ENCODE peak calls at places on chromosomes 4 and X, in eight cellular contexts. Z is pancreas, P is endodermal cell, M is thyroid gland, L is ovary, F is dorsolateral prefrontal cortex, C is ascending aorta, G is foreskin fibroblast. V is an unnamed sample.

GRCh38 chr4:32216502-32216901 is 1496.3 kb downstream of the PCDH7 start:
- DNase-seq in Z (no peak), P (no peak), M (no peak), L (no peak), F (no peak), C (no peak), G (no peak), V (no peak)

GRCh38 chrX:95076449-95076848 is 1402.4 kb downstream of the FAM133A start:
- DNase-seq in Z (no peak), P (peak), M (no peak), L (no peak), F (no peak), C (no peak), G (no peak), V (peak)

GRCh38 chrX:84339507-84340364 is 151.7 kb upstream of the RPS6KA6 start:
- DNase-seq in Z (no peak), P (no peak), M (no peak), L (no peak), F (no peak), C (no peak), G (no peak), V (peak)

GRCh38 chrX:71911731-71912050 is 1.0 kb downstream of the NHSL2 start:
- DNase-seq in Z (no peak), P (no peak), M (peak), L (no peak), F (no peak), C (no peak), G (no peak), V (no peak)

GRCh38 chr4:122914938-122915337 is 7.5 kb downstream of the NUDT6 start:
- DNase-seq in Z (no peak), P (no peak), M (no peak), L (no peak), F (no peak), C (no peak), G (peak), V (no peak)

GRCh38 chrX:40090050-40090804 is 7.5 kb downstream of the BCOR start:
- DNase-seq in Z (peak), P (peak), M (peak), L (peak), F (no peak), C (no peak), G (no peak), V (no peak)

GRCh38 chr4:180103794-180104193 is 2139.4 kb upstream of the TENM3 start:
- DNase-seq in Z (no peak), P (no peak), M (no peak), L (no peak), F (no peak), C (no peak), G (no peak), V (no peak)

GRCh38 chr4:22488136-22488535 is 27.7 kb downstream of the ADGRA3 start:
- DNase-seq in Z (no peak), P (no peak), M (no peak), L (no peak), F (no peak), C (no peak), G (no peak), V (no peak)

GRCh38 chrX:53093177-53093655 is 726 bp upstream of the KANTR start:
- DNase-seq in Z (peak), P (peak), M (peak), L (peak), F (peak), C (peak), G (peak), V (peak)

GRCh38 chr4:120692964-120693363 is 229.6 kb downstream of the PRDM5 start:
- DNase-seq in Z (no peak), P (no peak), M (no peak), L (no peak), F (no peak), C (no peak), G (peak), V (peak)

GRCh38 chrX:2464677-2465166 is 36.1 kb downstream of the DHRSX start:
- DNase-seq in Z (no peak), P (peak), M (no peak), L (no peak), F (no peak), C (no peak), G (no peak), V (no peak)

GRCh38 chrX:87045352-87045751 is 472.2 kb upstream of the KLHL4 start:
- DNase-seq in Z (no peak), P (no peak), M (no peak), L (no peak), F (no peak), C (no peak), G (no peak), V (no peak)

GRCh38 chrX:150038977-150039599 is 100.8 kb upstream of the EOLA2 start:
- DNase-seq in Z (no peak), P (no peak), M (no peak), L (no peak), F (no peak), C (no peak), G (no peak), V (no peak)

GRCh38 chr4:100008048-100008447 is 58.0 kb upstream of the H2AZ1 start:
- DNase-seq in Z (no peak), P (no peak), M (no peak), L (no peak), F (no peak), C (no peak), G (peak), V (peak)

GRCh38 chrX:100410083-100410590 is at the start of gene PCDH19:
- DNase-seq in Z (peak), P (peak), M (peak), L (peak), F (peak), C (no peak), G (peak), V (peak)

GRCh38 chr4:931194-931959 is 739 bp downstream of the GAK start:
- DNase-seq in Z (peak), P (no peak), M (peak), L (no peak), F (no peak), C (no peak), G (peak), V (peak)

DNA sequence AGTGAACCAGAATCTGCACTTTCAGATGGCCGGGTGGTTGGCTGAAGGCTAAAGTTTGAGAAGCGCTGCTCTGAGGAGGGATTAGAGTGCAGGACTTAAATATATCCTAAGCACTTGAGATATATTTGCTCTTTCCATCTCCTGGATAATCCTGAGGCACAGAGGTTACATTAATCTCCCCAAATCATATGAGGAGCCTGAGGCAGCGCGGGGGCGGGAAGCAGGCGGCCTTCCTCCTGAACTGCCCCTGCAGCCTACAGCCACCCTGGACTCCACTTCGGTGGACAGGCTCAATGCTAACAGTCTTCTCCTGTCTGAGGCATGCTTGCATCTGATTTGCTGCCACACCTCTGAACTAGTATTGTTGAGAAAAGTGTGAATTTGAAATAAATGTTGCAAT is 72.5 kb downstream of the AFAP1 start:
- DNase-seq in Z (no peak), P (peak), M (no peak), L (no peak), F (no peak), C (no peak), G (no peak), V (no peak)
- TF ChIP-seq CTCF in Z (no peak), P (no peak), M (no peak), L (no peak), F (no peak), C (no peak), G (no peak), V (no peak)

GRCh38 chr4:156576946-156577345 is 394.7 kb downstream of the PDGFC start:
- DNase-seq in Z (no peak), P (no peak), M (no peak), L (no peak), F (no peak), C (no peak), G (no peak), V (no peak)

GRCh38 chr4:156578713-156579112 is 392.9 kb downstream of the PDGFC start:
- DNase-seq in Z (no peak), P (no peak), M (no peak), L (no peak), F (no peak), C (no peak), G (no peak), V (no peak)

GRCh38 chr4:156578005-156578404 is 393.6 kb downstream of the PDGFC start:
- DNase-seq in Z (no peak), P (no peak), M (no peak), L (no peak), F (no peak), C (no peak), G (no peak), V (no peak)

GRCh38 chr4:156571146-156571545 is 400.5 kb downstream of the PDGFC start:
- DNase-seq in Z (no peak), P (no peak), M (no peak), L (no peak), F (no peak), C (no peak), G (no peak), V (no peak)

DNA sequence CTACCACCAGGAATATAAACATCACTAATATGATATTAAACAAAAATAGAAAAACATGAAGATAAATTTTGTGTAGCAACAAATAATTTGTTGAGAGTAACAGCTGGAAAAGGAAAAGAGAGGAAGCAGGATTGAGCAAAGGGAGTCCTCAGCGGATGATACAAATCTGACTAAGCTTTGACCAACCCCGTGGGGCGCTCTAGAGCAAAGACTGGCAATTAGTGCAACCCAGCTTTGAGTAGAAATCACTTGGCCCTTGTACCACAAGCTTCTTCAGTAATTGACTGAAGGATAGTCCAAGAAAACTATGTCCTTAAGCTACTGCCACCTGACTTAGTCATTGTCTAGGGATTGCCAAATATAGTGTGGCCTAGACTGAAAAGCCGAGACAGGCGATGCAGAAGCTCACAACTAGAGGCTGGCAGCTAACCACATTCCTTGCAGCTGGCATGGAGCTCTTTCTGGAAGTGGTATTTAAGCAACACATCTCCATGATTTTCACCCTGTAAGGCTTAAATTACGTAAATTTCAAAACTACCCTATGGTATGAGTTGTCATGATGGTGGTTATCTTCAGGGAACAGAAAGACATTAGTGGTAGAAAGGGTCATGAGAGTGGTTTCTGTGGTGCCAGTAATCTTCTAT is 396.0 kb downstream of the PDGFC start:
- DNase-seq in Z (no peak), P (peak), M (no peak), L (no peak), F (no peak), C (no peak), G (no peak), V (peak)
- TF ChIP-seq CTCF in Z (no peak), P (peak), M (no peak), L (no peak), F (no peak), C (no peak), G (no peak), V (peak)

GRCh38 chr4:81736324-81736723 is 264.6 kb upstream of the RASGEF1B start:
- DNase-seq in Z (no peak), P (peak), M (no peak), L (no peak), F (no peak), C (no peak), G (no peak), V (no peak)
- TF ChIP-seq CTCF in Z (no peak), P (peak), M (no peak), L (no peak), F (no peak), C (no peak), G (no peak), V (no peak)

GRCh38 chr4:105453550-105454201 is 20.2 kb downstream of the PPA2 start:
- DNase-seq in Z (no peak), P (peak), M (no peak), L (no peak), F (no peak), C (no peak), G (no peak), V (no peak)
- TF ChIP-seq CTCF in Z (no peak), P (peak), M (no peak), L (no peak), F (no peak), C (no peak), G (no peak), V (no peak)

GRCh38 chrX:111823703-111824102 is 52.3 kb upstream of the TRPC5OS start:
- DNase-seq in Z (no peak), P (no peak), M (no peak), L (no peak), F (no peak), C (no peak), G (no peak), V (no peak)

GRCh38 chrX:111822191-111822590 is 53.8 kb upstream of the TRPC5OS start:
- DNase-seq in Z (no peak), P (no peak), M (no peak), L (no peak), F (no peak), C (no peak), G (no peak), V (no peak)

DNA sequence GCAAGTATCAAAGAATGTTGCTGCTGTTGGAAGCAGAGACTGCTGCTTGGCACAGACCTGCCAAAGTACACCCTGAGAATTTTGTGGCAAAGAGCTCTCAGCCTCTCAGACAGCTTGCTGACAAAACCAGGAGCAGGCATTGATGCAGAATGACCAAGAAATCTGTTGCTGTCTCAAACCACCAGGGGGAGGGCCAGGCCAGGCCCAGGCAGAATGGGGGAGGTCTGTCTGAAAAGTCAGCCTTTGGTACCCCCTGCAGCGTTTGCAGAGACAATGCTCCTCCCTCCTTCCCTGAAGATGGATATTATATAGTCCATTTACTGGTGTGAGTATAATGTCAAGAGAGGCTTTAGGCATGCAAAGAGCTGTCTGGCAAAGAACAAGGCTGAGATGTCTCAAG is 52.9 kb upstream of the TRPC5OS start:
- DNase-seq in Z (no peak), P (peak), M (peak), L (no peak), F (no peak), C (no peak), G (no peak), V (peak)
- TF ChIP-seq CTCF in Z (peak), P (peak), M (peak), L (no peak), F (peak), C (no peak), G (no peak), V (peak)

GRCh38 chr4:128299848-128300247 is 12.2 kb upstream of the PGRMC2 start:
- DNase-seq in Z (no peak), P (no peak), M (no peak), L (no peak), F (no peak), C (no peak), G (no peak), V (no peak)

GRCh38 chr4:128295255-128295654 is 7.6 kb upstream of the PGRMC2 start:
- DNase-seq in Z (no peak), P (peak), M (no peak), L (no peak), F (no peak), C (no peak), G (no peak), V (no peak)

GRCh38 chr4:128301979-128302378 is 14.4 kb upstream of the PGRMC2 start:
- DNase-seq in Z (no peak), P (no peak), M (no peak), L (no peak), F (no peak), C (no peak), G (no peak), V (no peak)

GRCh38 chr4:128298129-128298758 is 10.6 kb upstream of the PGRMC2 start:
- DNase-seq in Z (no peak), P (no peak), M (no peak), L (no peak), F (no peak), C (no peak), G (no peak), V (no peak)

GRCh38 chr4:128298852-128299251 is 11.2 kb upstream of the PGRMC2 start:
- DNase-seq in Z (no peak), P (no peak), M (no peak), L (no peak), F (no peak), C (no peak), G (no peak), V (no peak)
- TF ChIP-seq CTCF in Z (no peak), P (peak), M (no peak), L (no peak), F (no peak), C (no peak), G (no peak), V (no peak)

DNA sequence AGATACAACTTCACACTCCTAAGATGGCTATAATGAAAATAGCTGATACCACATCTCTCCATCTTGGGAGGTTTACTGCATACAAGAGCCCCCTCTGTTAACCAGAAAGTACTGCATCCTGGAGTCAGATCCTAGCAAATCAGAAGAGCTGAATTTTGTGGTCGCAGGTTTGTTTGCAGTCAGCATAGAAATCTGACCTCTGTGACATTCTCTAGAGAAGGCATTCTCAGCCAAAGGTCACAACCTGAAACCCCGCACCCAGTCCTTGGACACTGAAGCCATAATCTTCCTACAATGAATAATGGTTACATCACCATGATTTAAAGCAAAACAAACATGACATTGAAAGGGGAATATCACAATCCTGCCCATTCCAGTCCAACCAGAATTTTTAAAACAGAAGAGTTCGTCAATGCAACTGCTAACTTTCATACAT is 17.7 kb downstream of the HS6ST2 start:
- DNase-seq in Z (no peak), P (no peak), M (no peak), L (no peak), F (no peak), C (no peak), G (no peak), V (peak)
- TF ChIP-seq CTCF in Z (no peak), P (peak), M (no peak), L (no peak), F (no peak), C (no peak), G (no peak), V (peak)

GRCh38 chr4:148056879-148057278 is 325.0 kb downstream of the ARHGAP10 start:
- DNase-seq in Z (no peak), P (peak), M (peak), L (no peak), F (no peak), C (peak), G (peak), V (peak)
- TF ChIP-seq CTCF in Z (no peak), P (peak), M (no peak), L (no peak), F (peak), C (peak), G (no peak), V (no peak)

DNA sequence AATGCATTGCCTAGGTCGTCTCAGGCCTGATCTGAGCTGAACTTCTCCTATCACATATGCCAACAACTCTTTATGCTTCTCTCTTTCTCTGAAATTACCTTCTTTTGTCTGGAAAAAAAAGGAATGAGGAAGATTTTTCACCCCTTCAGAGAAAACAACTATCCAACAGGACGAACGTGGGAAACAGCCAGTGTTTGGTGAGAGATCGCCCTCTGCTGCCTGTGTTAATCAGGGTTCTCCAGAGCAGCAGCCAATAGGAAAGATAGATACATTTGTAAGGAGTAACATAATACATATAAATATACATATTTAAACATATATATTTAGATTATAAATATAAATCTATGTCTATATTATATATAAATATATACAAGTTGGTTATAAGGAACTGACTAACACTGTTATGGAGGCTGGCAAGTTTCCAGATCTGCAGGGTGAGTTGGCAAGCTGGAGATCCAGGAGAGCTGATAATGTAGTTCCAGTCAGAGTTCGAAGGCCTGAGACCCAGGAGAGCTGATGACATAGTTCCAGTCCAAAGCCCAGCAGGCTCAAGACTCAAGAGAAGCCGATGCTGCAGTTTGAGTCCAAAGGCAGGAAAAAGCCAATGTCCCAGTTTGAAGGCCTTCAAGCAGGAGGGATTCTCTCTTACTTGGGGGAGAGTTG is 13.3 kb downstream of the CETN2 start:
- DNase-seq in Z (peak), P (peak), M (peak), L (no peak), F (no peak), C (no peak), G (peak), V (peak)
- TF ChIP-seq CTCF in Z (no peak), P (peak), M (peak), L (no peak), F (peak), C (no peak), G (peak), V (peak)

V was measured in MCF 10A.